ENCODE peak calls at places on chromosomes 7 and 10, in five cellular contexts. M is AG04450; R is CD8-positive, alpha-beta T cell; B is AG09309; X is HFF-Myc. A is an unnamed sample.

GRCh38 chr10:97140887-97141745 is 44.6 kb downstream of the SLIT1 start:
- DNase-seq in B (no peak), X (no peak), M (no peak), R (no peak), A (no peak)

GRCh38 chr7:36653011-36653670 is 71.2 kb downstream of the AOAH start:
- DNase-seq in R (no peak), X (no peak), M (peak), B (peak), A (no peak)

GRCh38 chr7:102227371-102227770 is 59.3 kb upstream of the SH2B2 start:
- DNase-seq in X (no peak), M (no peak), R (no peak), B (no peak), A (no peak)

GRCh38 chr10:99676895-99677294 is 17.6 kb downstream of the ENTPD7 start:
- DNase-seq in R (no peak), M (no peak), B (no peak), X (no peak), A (no peak)

GRCh38 chr7:30378275-30378674 is 93.9 kb downstream of the ZNRF2 start:
- DNase-seq in B (no peak), M (no peak), X (no peak), R (no peak), A (no peak)

GRCh38 chr10:101139421-101139911 is 8.4 kb downstream of the TLX1 start:
- DNase-seq in R (no peak), X (no peak), M (no peak), B (no peak), A (no peak)

GRCh38 chr10:130369645-130370381 is 233.6 kb downstream of the GLRX3 start:
- DNase-seq in M (no peak), B (no peak), X (no peak), R (no peak), A (no peak)

GRCh38 chr7:36726806-36727503 is 2.7 kb upstream of the AOAH start:
- DNase-seq in B (no peak), X (no peak), M (no peak), R (no peak), A (no peak)

GRCh38 chr10:13839030-13839429 is 252.3 kb downstream of the PRPF18 start:
- DNase-seq in R (no peak), B (no peak), X (no peak), M (no peak), A (no peak)

GRCh38 chr10:83425306-83425705 is 714.0 kb upstream of the GHITM start:
- DNase-seq in X (no peak), B (no peak), R (no peak), M (no peak), A (no peak)

GRCh38 chr7:23811540-23811939 is 101.5 kb downstream of the STK31 start:
- DNase-seq in X (no peak), B (no peak), M (no peak), R (no peak), A (no peak)

GRCh38 chr10:60335708-60336107 is 54.0 kb downstream of the ANK3 start:
- DNase-seq in B (no peak), R (no peak), M (no peak), X (no peak), A (no peak)

GRCh38 chr7:21962677-21963076 is 17.0 kb upstream of the CDCA7L start:
- DNase-seq in X (no peak), R (no peak), M (no peak), B (no peak), A (no peak)

GRCh38 chr7:47847207-47847606 is 101.1 kb downstream of the PKD1L1 start:
- DNase-seq in M (no peak), R (no peak), X (no peak), B (no peak), A (no peak)

GRCh38 chr10:5623081-5623748 is 43.2 kb downstream of the ASB13 start:
- DNase-seq in R (peak), X (no peak), B (no peak), M (peak), A (no peak)

GRCh38 chr7:113026941-113027340 is 59.7 kb downstream of the GPR85 start:
- DNase-seq in B (peak), R (no peak), M (no peak), X (no peak), A (peak)

GRCh38 chr7:114819629-114820362 is 102.1 kb upstream of the MDFIC start:
- DNase-seq in B (peak), R (no peak), X (peak), M (peak), A (peak)

GRCh38 chr10:69087600-69088470 is at the start of gene SRGN:
- DNase-seq in B (peak), M (peak), R (peak), X (no peak), A (no peak)

GRCh38 chr7:40043164-40043563 is 91.3 kb downstream of the MPLKIP start:
- DNase-seq in X (no peak), M (no peak), B (no peak), R (no peak), A (no peak)

GRCh38 chr7:40047661-40048060 is 86.8 kb downstream of the MPLKIP start:
- DNase-seq in B (no peak), X (no peak), R (no peak), M (no peak), A (no peak)
- TF ChIP-seq CTCF in B (peak), X (no peak), R (no peak), M (peak), A (peak)

GRCh38 chr7:106597014-106597413 is 63.9 kb downstream of the CCDC71L start:
- DNase-seq in M (no peak), B (no peak), X (no peak), R (no peak), A (no peak)
- H3K4me3 ChIP-seq in M (no peak), B (no peak), X (no peak), R (no peak), A (no peak)

GRCh38 chr10:17375936-17376584 is 78.3 kb downstream of the ST8SIA6 start:
- DNase-seq in B (no peak), R (no peak), M (no peak), X (peak), A (no peak)
- TF ChIP-seq CTCF in B (peak), R (no peak), M (peak), X (peak), A (peak)

DNA sequence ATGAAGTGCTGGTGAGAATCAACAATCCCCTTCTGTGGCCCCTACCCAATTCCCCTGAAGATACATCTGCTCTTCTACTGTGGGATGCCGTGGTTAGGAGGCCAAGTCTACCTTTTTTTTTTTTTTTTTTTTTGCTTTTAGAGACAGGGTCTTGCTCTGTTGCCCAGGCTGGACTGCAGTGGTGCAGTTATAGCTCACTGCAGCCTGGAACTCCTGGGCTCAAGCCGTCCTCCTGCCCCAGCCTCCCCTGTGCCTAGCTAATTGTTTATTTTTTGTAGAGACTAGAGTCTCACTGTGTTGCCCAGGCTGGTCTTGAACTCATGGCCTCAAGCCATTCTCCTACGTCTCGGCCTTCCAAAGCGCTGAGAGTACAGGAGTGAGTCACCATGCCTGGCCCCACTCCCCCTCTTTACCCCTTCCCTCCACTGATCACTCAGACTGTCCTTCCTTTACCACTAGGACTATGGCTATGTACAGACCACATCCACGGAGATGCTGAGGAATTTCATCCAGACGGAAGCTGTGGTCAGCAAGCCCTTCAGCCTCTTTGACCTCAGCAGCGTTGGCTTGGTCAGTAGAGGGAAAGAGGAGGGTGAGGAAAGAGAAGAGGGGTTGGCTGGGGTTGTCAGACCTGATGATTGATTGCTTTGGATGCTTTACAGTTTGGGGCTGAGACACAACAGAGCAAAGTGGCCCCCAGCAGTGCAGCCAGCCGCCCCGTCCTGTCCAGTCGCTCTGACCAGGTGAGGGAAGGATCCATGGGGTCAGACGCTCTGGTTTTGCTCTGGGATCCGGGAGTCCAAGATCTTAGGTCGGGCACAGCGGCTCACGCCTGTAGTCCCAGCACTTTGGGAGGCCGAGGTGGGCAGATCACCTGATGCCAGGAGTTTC is 1.8 kb downstream of the AP4M1 start:
- DNase-seq in R (no peak), B (peak), M (peak), X (no peak), A (no peak)
- H3K4me3 ChIP-seq in R (no peak), B (no peak), M (peak), X (peak), A (peak)

GRCh38 chr7:98701372-98701771 is 84.3 kb downstream of the NPTX2 start:
- DNase-seq in B (no peak), X (no peak), R (no peak), M (no peak), A (no peak)
- TF ChIP-seq CTCF in B (no peak), X (no peak), R (no peak), M (no peak), A (no peak)

DNA sequence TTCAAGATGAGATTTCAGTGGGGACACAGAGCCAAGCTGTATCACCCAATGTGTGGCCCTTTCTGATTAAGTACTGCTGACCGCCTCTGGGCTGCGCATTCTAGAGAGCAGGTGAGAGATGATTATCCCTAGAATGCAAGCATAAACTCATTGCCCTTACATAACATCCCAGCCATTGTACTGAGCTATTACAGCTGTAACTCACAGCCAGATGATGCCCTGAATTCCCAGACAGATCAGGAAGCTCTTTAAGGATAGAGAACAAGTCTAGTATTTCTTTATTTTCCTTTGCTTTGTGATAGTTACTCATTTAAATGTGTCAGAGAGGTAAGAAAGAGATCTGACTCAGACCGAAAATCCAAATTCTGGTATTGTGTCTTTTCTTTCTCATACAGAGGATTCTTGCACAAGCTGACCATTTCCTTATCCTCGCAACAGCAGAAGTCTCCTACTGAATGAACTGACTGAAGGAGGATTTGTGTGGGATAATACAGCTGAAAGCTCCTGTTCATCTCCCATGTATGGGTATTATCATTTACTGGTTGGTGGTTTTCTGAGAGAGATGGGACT is 58.4 kb downstream of the ZNF22 start:
- DNase-seq in R (no peak), B (no peak), M (no peak), X (no peak), A (no peak)
- H3K4me3 ChIP-seq in R (no peak), B (no peak), M (no peak), X (no peak), A (no peak)

GRCh38 chr7:128352138-128352537 is 8.4 kb upstream of the RBM28 start:
- DNase-seq in R (no peak), B (no peak), X (no peak), M (no peak), A (no peak)
- TF ChIP-seq CTCF in R (peak), B (peak), X (peak), M (peak), A (peak)

GRCh38 chr10:129339191-129339590 is 127.8 kb upstream of the MGMT start:
- DNase-seq in X (no peak), R (no peak), B (no peak), M (no peak), A (no peak)

GRCh38 chr10:129335396-129335795 is 131.6 kb upstream of the MGMT start:
- DNase-seq in X (no peak), M (no peak), B (no peak), R (no peak), A (no peak)

GRCh38 chr10:129332476-129332875 is 134.6 kb upstream of the MGMT start:
- DNase-seq in R (no peak), B (no peak), X (no peak), M (no peak), A (no peak)

GRCh38 chr10:129334326-129334725 is 132.7 kb upstream of the MGMT start:
- DNase-seq in R (no peak), M (no peak), X (no peak), B (no peak), A (no peak)

GRCh38 chr10:129335942-129336341 is 131.1 kb upstream of the MGMT start:
- DNase-seq in M (no peak), R (no peak), B (no peak), X (no peak), A (no peak)
- H3K4me3 ChIP-seq in M (no peak), R (no peak), B (no peak), X (no peak), A (no peak)